ENCODE peak calls at places on chromosomes 2 and 18, in six cellular contexts. One of them, this sample, is unnamed.
A peak's percentile ranks its signal among the peaks of the same experiment; 100 is the strongest.

GRCh38 chr2:207143474-207144190 is 22.1 kb downstream of the KLF7 start:
- DNase-seq in cardiac fibroblast: peak; percentile 86
- DNase-seq in nephron progenitor cell: peak; percentile 53
- DNase-seq in WERI-Rb-1: no peak
- DNase-seq in prostate gland: no peak
- DNase-seq in endothelial cell: peak; percentile 53
- DNase-seq in this sample: peak; percentile 93

GRCh38 chr2:170243118-170243837 is 65.3 kb downstream of the MYO3B start:
- DNase-seq in cardiac fibroblast: no peak
- DNase-seq in nephron progenitor cell: no peak
- DNase-seq in WERI-Rb-1: no peak
- DNase-seq in prostate gland: no peak
- DNase-seq in endothelial cell: no peak
- DNase-seq in this sample: no peak

GRCh38 chr18:63550068-63550467 is 7.9 kb downstream of the SERPINB12 start:
- DNase-seq in cardiac fibroblast: no peak
- DNase-seq in nephron progenitor cell: no peak
- DNase-seq in WERI-Rb-1: no peak
- DNase-seq in prostate gland: no peak
- DNase-seq in endothelial cell: no peak
- DNase-seq in this sample: no peak

GRCh38 chr2:131004446-131005209 is 88.6 kb downstream of the FAM168B start:
- DNase-seq in cardiac fibroblast: no peak
- DNase-seq in nephron progenitor cell: no peak
- DNase-seq in WERI-Rb-1: no peak
- DNase-seq in prostate gland: no peak
- DNase-seq in endothelial cell: no peak
- DNase-seq in this sample: no peak

GRCh38 chr2:111918383-111918806 is 20.0 kb downstream of the MERTK start:
- DNase-seq in cardiac fibroblast: peak; percentile 82
- DNase-seq in nephron progenitor cell: no peak
- DNase-seq in WERI-Rb-1: no peak
- DNase-seq in prostate gland: no peak
- DNase-seq in endothelial cell: no peak
- DNase-seq in this sample: no peak

GRCh38 chr18:56380682-56381081 is 257.7 kb downstream of the TXNL1 start:
- DNase-seq in cardiac fibroblast: no peak
- DNase-seq in nephron progenitor cell: no peak
- DNase-seq in WERI-Rb-1: no peak
- DNase-seq in prostate gland: no peak
- DNase-seq in endothelial cell: no peak
- DNase-seq in this sample: no peak

GRCh38 chr18:73780218-73780617 is 367.4 kb downstream of the FBXO15 start:
- DNase-seq in cardiac fibroblast: no peak
- DNase-seq in nephron progenitor cell: no peak
- DNase-seq in WERI-Rb-1: no peak
- DNase-seq in prostate gland: no peak
- DNase-seq in endothelial cell: no peak
- DNase-seq in this sample: no peak

GRCh38 chr2:15050483-15050882 is 418.0 kb downstream of the LRATD1 start:
- DNase-seq in cardiac fibroblast: no peak
- DNase-seq in nephron progenitor cell: no peak
- DNase-seq in WERI-Rb-1: peak; percentile 45
- DNase-seq in prostate gland: no peak
- DNase-seq in endothelial cell: no peak
- DNase-seq in this sample: no peak

GRCh38 chr2:160429248-160430000 is 64.2 kb downstream of the RBMS1 start:
- DNase-seq in cardiac fibroblast: peak; percentile 89
- DNase-seq in nephron progenitor cell: no peak
- DNase-seq in WERI-Rb-1: no peak
- DNase-seq in prostate gland: no peak
- DNase-seq in endothelial cell: no peak
- DNase-seq in this sample: no peak

GRCh38 chr18:35413163-35413511 is 36.0 kb upstream of the ZNF396 start:
- DNase-seq in cardiac fibroblast: no peak
- DNase-seq in nephron progenitor cell: no peak
- DNase-seq in WERI-Rb-1: no peak
- DNase-seq in prostate gland: no peak
- DNase-seq in endothelial cell: no peak
- DNase-seq in this sample: no peak

GRCh38 chr18:67104700-67105284 is 411.7 kb downstream of the DSEL start:
- DNase-seq in cardiac fibroblast: peak; percentile 88
- DNase-seq in nephron progenitor cell: peak; percentile 71
- DNase-seq in WERI-Rb-1: peak; percentile 54
- DNase-seq in prostate gland: peak; percentile 58
- DNase-seq in endothelial cell: peak; percentile 77
- DNase-seq in this sample: peak; percentile 62

GRCh38 chr2:192700934-192701333 is 506.2 kb upstream of the TMEFF2 start:
- DNase-seq in cardiac fibroblast: peak; percentile 0
- DNase-seq in nephron progenitor cell: no peak
- DNase-seq in WERI-Rb-1: no peak
- DNase-seq in prostate gland: no peak
- DNase-seq in endothelial cell: no peak
- DNase-seq in this sample: no peak

GRCh38 chr2:190562121-190562520 is 27.6 kb upstream of the NEMP2 start:
- DNase-seq in cardiac fibroblast: no peak
- DNase-seq in nephron progenitor cell: no peak
- DNase-seq in WERI-Rb-1: no peak
- DNase-seq in prostate gland: no peak
- DNase-seq in endothelial cell: no peak
- DNase-seq in this sample: no peak

DNA sequence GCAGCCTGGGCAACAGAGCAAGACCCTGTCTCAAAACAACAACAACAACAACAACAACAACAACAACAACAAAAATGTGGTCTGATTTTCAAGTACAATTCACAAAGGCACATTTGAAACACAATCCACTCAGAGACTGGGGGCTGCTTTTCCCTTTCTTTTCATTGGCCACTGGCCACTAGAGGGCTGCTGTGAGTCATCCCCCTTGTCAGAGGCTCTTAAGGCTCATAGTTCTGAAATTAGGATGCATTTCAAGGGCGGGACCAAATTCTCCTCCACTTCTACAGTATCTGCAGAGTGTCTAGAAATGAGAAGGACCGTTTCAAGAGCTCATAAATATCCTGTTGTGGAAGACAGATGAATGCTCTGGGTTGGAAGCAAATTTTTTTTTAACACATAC is 285.4 kb downstream of the NRXN1 start:
- DNase-seq in cardiac fibroblast: peak; percentile 34
- DNase-seq in nephron progenitor cell: peak; percentile 37
- DNase-seq in WERI-Rb-1: peak; percentile 63
- DNase-seq in prostate gland: no peak
- DNase-seq in endothelial cell: peak; percentile 60
- DNase-seq in this sample: no peak
- TF ChIP-seq CTCF in cardiac fibroblast: peak; percentile 40
- TF ChIP-seq CTCF in nephron progenitor cell: peak; percentile 55
- TF ChIP-seq CTCF in WERI-Rb-1: peak; percentile 90
- TF ChIP-seq CTCF in prostate gland: no peak
- TF ChIP-seq CTCF in endothelial cell: peak; percentile 66
- TF ChIP-seq CTCF in this sample: no peak

DNA sequence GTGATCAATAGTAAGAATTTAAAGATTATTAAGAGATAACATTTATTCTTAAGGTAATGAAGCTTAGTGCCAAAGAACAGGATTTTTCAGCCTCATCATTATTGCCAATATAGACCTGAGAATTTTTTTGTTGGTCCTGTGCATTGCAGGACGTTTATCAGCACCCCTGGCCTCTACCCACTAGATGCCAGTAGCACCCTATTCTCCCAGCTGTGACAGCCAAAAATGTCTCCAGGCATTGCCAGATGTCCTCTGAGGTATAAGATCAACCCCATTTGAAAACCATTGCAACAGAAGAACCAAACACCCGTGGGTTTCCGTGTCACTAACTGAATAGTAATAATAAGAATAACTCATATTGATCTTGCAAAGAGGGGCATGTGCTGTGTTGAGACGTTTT is 700.0 kb upstream of the SOX11 start:
- DNase-seq in cardiac fibroblast: no peak
- DNase-seq in nephron progenitor cell: no peak
- DNase-seq in WERI-Rb-1: peak; percentile 49
- DNase-seq in prostate gland: no peak
- DNase-seq in endothelial cell: no peak
- DNase-seq in this sample: peak; percentile 10
- TF ChIP-seq CTCF in cardiac fibroblast: no peak
- TF ChIP-seq CTCF in nephron progenitor cell: no peak
- TF ChIP-seq CTCF in WERI-Rb-1: peak; percentile 52
- TF ChIP-seq CTCF in prostate gland: no peak
- TF ChIP-seq CTCF in endothelial cell: no peak
- TF ChIP-seq CTCF in this sample: no peak

GRCh38 chr2:118936286-118936685 is 5.7 kb upstream of the MARCO start:
- DNase-seq in cardiac fibroblast: no peak
- DNase-seq in nephron progenitor cell: no peak
- DNase-seq in WERI-Rb-1: no peak
- DNase-seq in prostate gland: no peak
- DNase-seq in endothelial cell: no peak
- DNase-seq in this sample: no peak

GRCh38 chr2:118940008-118940407 is 2.0 kb upstream of the MARCO start:
- DNase-seq in cardiac fibroblast: no peak
- DNase-seq in nephron progenitor cell: no peak
- DNase-seq in WERI-Rb-1: no peak
- DNase-seq in prostate gland: no peak
- DNase-seq in endothelial cell: no peak
- DNase-seq in this sample: no peak

GRCh38 chr2:118940486-118941120 is 1.4 kb upstream of the MARCO start:
- DNase-seq in cardiac fibroblast: no peak
- DNase-seq in nephron progenitor cell: no peak
- DNase-seq in WERI-Rb-1: no peak
- DNase-seq in prostate gland: no peak
- DNase-seq in endothelial cell: no peak
- DNase-seq in this sample: peak; percentile 54

GRCh38 chr2:118937817-118938216 is 4.2 kb upstream of the MARCO start:
- DNase-seq in cardiac fibroblast: no peak
- DNase-seq in nephron progenitor cell: no peak
- DNase-seq in WERI-Rb-1: no peak
- DNase-seq in prostate gland: no peak
- DNase-seq in endothelial cell: no peak
- DNase-seq in this sample: no peak

GRCh38 chr2:118936936-118937335 is 5.1 kb upstream of the MARCO start:
- DNase-seq in cardiac fibroblast: no peak
- DNase-seq in nephron progenitor cell: no peak
- DNase-seq in WERI-Rb-1: no peak
- DNase-seq in prostate gland: no peak
- DNase-seq in endothelial cell: no peak
- DNase-seq in this sample: no peak
- TF ChIP-seq CTCF in cardiac fibroblast: no peak
- TF ChIP-seq CTCF in nephron progenitor cell: no peak
- TF ChIP-seq CTCF in WERI-Rb-1: no peak
- TF ChIP-seq CTCF in prostate gland: no peak
- TF ChIP-seq CTCF in endothelial cell: no peak
- TF ChIP-seq CTCF in this sample: no peak

DNA sequence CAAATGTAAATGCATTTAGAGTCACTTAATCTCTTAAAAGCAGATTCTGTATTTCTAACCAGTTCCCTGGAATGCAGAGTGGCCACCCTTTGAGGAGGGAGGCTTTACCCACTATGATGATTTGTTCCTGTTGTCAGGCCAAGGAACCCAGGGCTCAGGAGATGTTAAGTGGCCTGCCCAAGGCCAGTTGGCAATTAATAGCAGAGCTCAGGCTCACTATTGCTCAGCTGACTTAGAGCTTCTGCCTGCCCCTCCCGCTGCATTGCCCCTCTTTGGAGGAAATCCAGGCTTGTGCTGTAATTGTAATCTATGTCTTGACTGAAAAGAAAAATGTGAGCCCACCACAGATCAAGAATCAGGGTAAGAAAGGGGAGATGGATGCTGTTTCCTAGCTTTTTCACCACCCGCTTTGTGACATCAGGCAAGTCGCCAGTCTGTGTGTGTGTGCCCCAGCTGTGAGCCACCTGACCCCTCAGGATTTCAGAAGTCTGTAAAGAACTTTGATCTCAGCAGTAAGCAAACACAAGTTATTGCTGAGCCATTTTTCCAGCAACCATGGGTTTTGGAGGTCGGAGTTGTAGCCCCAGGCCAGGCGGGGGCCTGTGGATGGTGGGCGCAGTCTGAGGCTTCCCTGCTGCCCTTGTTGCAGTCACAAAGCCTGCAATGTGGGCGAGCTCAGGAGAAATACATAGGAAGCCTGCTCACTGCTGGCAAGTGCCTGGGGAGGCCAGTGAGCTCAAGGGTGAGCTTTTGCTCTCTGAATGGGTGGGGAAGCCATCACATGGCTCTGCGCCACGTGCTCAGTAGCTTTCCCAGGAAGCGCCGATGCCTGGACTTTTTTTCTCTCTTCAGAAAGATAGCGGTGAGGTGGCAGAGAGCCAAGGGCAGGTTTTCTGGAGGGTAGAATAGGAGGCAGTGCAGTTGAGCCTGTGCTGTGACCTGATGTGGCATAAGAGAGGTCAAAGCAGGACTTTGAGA is 6.0 kb downstream of the CABLES1 start:
- DNase-seq in cardiac fibroblast: no peak
- DNase-seq in nephron progenitor cell: no peak
- DNase-seq in WERI-Rb-1: no peak
- DNase-seq in prostate gland: no peak
- DNase-seq in endothelial cell: no peak
- DNase-seq in this sample: peak; percentile 92
- TF ChIP-seq CTCF in cardiac fibroblast: no peak
- TF ChIP-seq CTCF in nephron progenitor cell: no peak
- TF ChIP-seq CTCF in WERI-Rb-1: no peak
- TF ChIP-seq CTCF in prostate gland: no peak
- TF ChIP-seq CTCF in endothelial cell: no peak
- TF ChIP-seq CTCF in this sample: no peak

DNA sequence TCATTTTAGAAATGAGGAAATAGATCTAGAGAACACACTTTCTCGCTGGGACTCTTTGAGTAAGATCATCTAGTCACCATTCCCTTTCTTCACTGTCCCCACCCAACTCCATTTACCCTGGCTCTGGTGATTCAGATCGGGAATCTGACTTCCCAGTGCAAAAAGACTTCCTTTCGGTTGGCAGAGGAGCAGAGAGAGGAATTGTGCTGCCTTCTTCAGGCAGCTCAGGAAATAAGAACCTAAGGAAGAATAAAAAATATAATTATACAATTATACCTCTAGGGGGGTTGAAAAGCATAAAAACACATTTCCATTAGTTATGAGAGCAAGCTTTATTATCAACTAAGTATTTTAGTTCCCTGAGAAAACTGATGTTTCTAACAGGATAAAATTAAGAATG is 9.3 kb upstream of the MPP4 start:
- DNase-seq in cardiac fibroblast: peak; percentile 79
- DNase-seq in nephron progenitor cell: no peak
- DNase-seq in WERI-Rb-1: no peak
- DNase-seq in prostate gland: no peak
- DNase-seq in endothelial cell: no peak
- DNase-seq in this sample: no peak
- TF ChIP-seq CTCF in cardiac fibroblast: peak; percentile 47
- TF ChIP-seq CTCF in nephron progenitor cell: no peak
- TF ChIP-seq CTCF in WERI-Rb-1: no peak
- TF ChIP-seq CTCF in prostate gland: no peak
- TF ChIP-seq CTCF in endothelial cell: no peak
- TF ChIP-seq CTCF in this sample: no peak

This sample was measured in lower leg skin.